ENCODE peak calls at places on chromosomes 13 and 19, in six cellular contexts. W is C1 segment of cervical spinal cord; N is dorsolateral prefrontal cortex; D is memory B cell; F is CD4-positive, alpha-beta memory T cell; I is mucosa of gallbladder. A is an unnamed sample.

GRCh38 chr13:32911506-32911905 is 104.7 kb upstream of the KL start:
- DNase-seq in W (peak), N (no peak), D (no peak), F (no peak), I (no peak), A (no peak)

GRCh38 chr19:33684550-33685303 is 63.0 kb downstream of the CHST8 start:
- DNase-seq in W (peak), N (peak), D (no peak), F (no peak), I (no peak), A (no peak)

GRCh38 chr13:114048463-114048862 is 74.6 kb upstream of the C13orf46 start:
- DNase-seq in W (no peak), N (no peak), D (no peak), F (no peak), I (no peak), A (no peak)

GRCh38 chr13:50636007-50636704 is 207.3 kb downstream of the DLEU7 start:
- DNase-seq in W (no peak), N (no peak), D (peak), F (no peak), I (no peak), A (no peak)

GRCh38 chr19:13834308-13834790 is 39.1 kb downstream of the ZSWIM4 start:
- DNase-seq in W (no peak), N (no peak), D (peak), F (no peak), I (no peak), A (no peak)

GRCh38 chr13:51729853-51730553 is 74.0 kb downstream of the DHRS12 start:
- DNase-seq in W (no peak), N (no peak), D (no peak), F (no peak), I (peak), A (no peak)

GRCh38 chr13:51803422-51804294 is at the start of gene DHRS12:
- DNase-seq in W (peak), N (peak), D (peak), F (peak), I (peak), A (peak)

GRCh38 chr13:35648109-35648508 is 171.6 kb upstream of the MAB21L1 start:
- DNase-seq in W (no peak), N (no peak), D (no peak), F (no peak), I (no peak), A (no peak)

GRCh38 chr13:110497003-110497402 is 64.5 kb downstream of the RAB20 start:
- DNase-seq in W (no peak), N (no peak), D (no peak), F (no peak), I (no peak), A (no peak)

GRCh38 chr13:22800726-22801401 is 379.9 kb upstream of the SGCG start:
- DNase-seq in W (no peak), N (no peak), D (no peak), F (no peak), I (peak), A (peak)

GRCh38 chr13:24692541-24692940 is 12.3 kb downstream of the ATP12A start:
- DNase-seq in W (no peak), N (no peak), D (no peak), F (no peak), I (no peak), A (no peak)

GRCh38 chr19:1864480-1865171 is 1.2 kb upstream of the KLF16 start:
- DNase-seq in W (peak), N (peak), D (peak), F (peak), I (peak), A (peak)

GRCh38 chr13:114096811-114097503 is 35.5 kb downstream of the RASA3 start:
- DNase-seq in W (no peak), N (peak), D (no peak), F (no peak), I (no peak), A (no peak)

GRCh38 chr13:107834268-107834667 is 381.1 kb downstream of the LIG4 start:
- DNase-seq in W (no peak), N (no peak), D (no peak), F (no peak), I (no peak), A (no peak)

GRCh38 chr19:8610041-8610927 is at the start of gene ADAMTS10:
- DNase-seq in W (no peak), N (no peak), D (no peak), F (peak), I (peak), A (peak)

GRCh38 chr19:17348700-17349099 is 11.3 kb downstream of the GTPBP3 start:
- DNase-seq in W (no peak), N (no peak), D (no peak), F (no peak), I (no peak), A (no peak)

GRCh38 chr13:42996584-42996983 is 4.5 kb upstream of the EPSTI1 start:
- DNase-seq in W (no peak), N (no peak), D (no peak), F (no peak), I (no peak), A (no peak)

GRCh38 chr13:75299913-75300862 is 181.8 kb downstream of the TBC1D4 start:
- DNase-seq in W (no peak), N (no peak), D (no peak), F (no peak), I (no peak), A (no peak)

GRCh38 chr19:35643255-35644205 is 2.0 kb downstream of the ETV2 start:
- DNase-seq in W (peak), N (peak), D (peak), F (peak), I (peak), A (peak)

GRCh38 chr19:7224205-7224833 is 69.9 kb downstream of the INSR start:
- DNase-seq in W (peak), N (no peak), D (no peak), F (no peak), I (peak), A (peak)

GRCh38 chr19:2478324-2478755 is 2.4 kb downstream of the GADD45B start:
- DNase-seq in W (no peak), N (peak), D (peak), F (peak), I (peak), A (no peak)

GRCh38 chr13:44313674-44314073 is 60.0 kb upstream of the SERP2 start:
- DNase-seq in W (no peak), N (no peak), D (no peak), F (no peak), I (no peak), A (no peak)

GRCh38 chr19:36058481-36059179 is 3.9 kb downstream of the WDR62 start:
- DNase-seq in W (no peak), N (no peak), D (no peak), F (no peak), I (no peak), A (no peak)